ENCODE peak calls at places on chromosomes 6 and 20, in six cellular contexts. One of them, this sample, is unnamed. For H3K36me3, the result is how much of the 10 kb centered on the place peaks cover.

GRCh38 chr6:1313755-1314503 is 2.0 kb downstream of the FOXQ1 start:
- DNase-seq in thoracic aorta: no peak
- DNase-seq in tibial artery: no peak
- DNase-seq in Peyer's patch: no peak
- DNase-seq in effector memory CD4-positive, alpha-beta T cell: no peak
- DNase-seq in right atrium auricular region: no peak
- DNase-seq in this sample: no peak

GRCh38 chr20:7031222-7031621 is 263.7 kb downstream of the BMP2 start:
- DNase-seq in right atrium auricular region: no peak
- DNase-seq in tibial artery: no peak
- DNase-seq in thoracic aorta: no peak
- DNase-seq in effector memory CD4-positive, alpha-beta T cell: no peak
- DNase-seq in Peyer's patch: no peak
- DNase-seq in this sample: no peak

GRCh38 chr6:148027201-148027600 is 315.4 kb upstream of the SASH1 start:
- DNase-seq in effector memory CD4-positive, alpha-beta T cell: no peak
- DNase-seq in thoracic aorta: no peak
- DNase-seq in tibial artery: no peak
- DNase-seq in right atrium auricular region: no peak
- DNase-seq in Peyer's patch: no peak
- DNase-seq in this sample: no peak

GRCh38 chr20:44033344-44033743 is 118.7 kb downstream of the TOX2 start:
- DNase-seq in Peyer's patch: no peak
- DNase-seq in effector memory CD4-positive, alpha-beta T cell: no peak
- DNase-seq in thoracic aorta: no peak
- DNase-seq in right atrium auricular region: no peak
- DNase-seq in tibial artery: no peak
- DNase-seq in this sample: no peak

GRCh38 chr6:104943781-104944180 is 13.1 kb upstream of the LIN28B start:
- DNase-seq in Peyer's patch: no peak
- DNase-seq in tibial artery: no peak
- DNase-seq in thoracic aorta: no peak
- DNase-seq in effector memory CD4-positive, alpha-beta T cell: no peak
- DNase-seq in right atrium auricular region: no peak
- DNase-seq in this sample: no peak

GRCh38 chr20:51425347-51426106 is 117.0 kb downstream of the NFATC2 start:
- DNase-seq in effector memory CD4-positive, alpha-beta T cell: no peak
- DNase-seq in Peyer's patch: no peak
- DNase-seq in tibial artery: no peak
- DNase-seq in thoracic aorta: no peak
- DNase-seq in right atrium auricular region: no peak
- DNase-seq in this sample: no peak

GRCh38 chr6:7978736-7979135 is 68.1 kb upstream of the TXNDC5 start:
- DNase-seq in tibial artery: no peak
- DNase-seq in thoracic aorta: no peak
- DNase-seq in effector memory CD4-positive, alpha-beta T cell: no peak
- DNase-seq in Peyer's patch: no peak
- DNase-seq in right atrium auricular region: no peak
- DNase-seq in this sample: no peak

GRCh38 chr6:1075444-1075843 is 236.5 kb upstream of the FOXQ1 start:
- DNase-seq in tibial artery: no peak
- DNase-seq in effector memory CD4-positive, alpha-beta T cell: no peak
- DNase-seq in thoracic aorta: no peak
- DNase-seq in Peyer's patch: no peak
- DNase-seq in right atrium auricular region: no peak
- DNase-seq in this sample: no peak

GRCh38 chr6:139977887-139978332 is 603.5 kb upstream of the CITED2 start:
- DNase-seq in effector memory CD4-positive, alpha-beta T cell: no peak
- DNase-seq in thoracic aorta: no peak
- DNase-seq in right atrium auricular region: no peak
- DNase-seq in tibial artery: peak
- DNase-seq in Peyer's patch: no peak
- DNase-seq in this sample: no peak

GRCh38 chr20:18263723-18264122 is 24.6 kb upstream of the ZNF133 start:
- DNase-seq in effector memory CD4-positive, alpha-beta T cell: no peak
- DNase-seq in Peyer's patch: peak
- DNase-seq in tibial artery: no peak
- DNase-seq in thoracic aorta: no peak
- DNase-seq in right atrium auricular region: no peak
- DNase-seq in this sample: peak

GRCh38 chr6:25312034-25312620 is 33.0 kb downstream of the CARMIL1 start:
- DNase-seq in effector memory CD4-positive, alpha-beta T cell: no peak
- DNase-seq in Peyer's patch: no peak
- DNase-seq in thoracic aorta: no peak
- DNase-seq in right atrium auricular region: no peak
- DNase-seq in tibial artery: no peak
- DNase-seq in this sample: no peak

GRCh38 chr6:43298565-43299337 is 691 bp downstream of the SLC22A7 start:
- DNase-seq in effector memory CD4-positive, alpha-beta T cell: no peak
- DNase-seq in right atrium auricular region: no peak
- DNase-seq in tibial artery: no peak
- DNase-seq in thoracic aorta: no peak
- DNase-seq in Peyer's patch: no peak
- DNase-seq in this sample: no peak

GRCh38 chr6:7085911-7086310 is 21.9 kb upstream of the RREB1 start:
- DNase-seq in thoracic aorta: peak
- DNase-seq in effector memory CD4-positive, alpha-beta T cell: no peak
- DNase-seq in tibial artery: peak
- DNase-seq in Peyer's patch: peak
- DNase-seq in right atrium auricular region: peak
- DNase-seq in this sample: no peak

GRCh38 chr6:54428437-54428836 is 120.2 kb downstream of the TINAG start:
- DNase-seq in right atrium auricular region: no peak
- DNase-seq in tibial artery: no peak
- DNase-seq in effector memory CD4-positive, alpha-beta T cell: no peak
- DNase-seq in thoracic aorta: no peak
- DNase-seq in Peyer's patch: no peak
- DNase-seq in this sample: no peak

GRCh38 chr6:36139991-36140710 is 9.8 kb downstream of the MAPK13 start:
- DNase-seq in tibial artery: no peak
- DNase-seq in Peyer's patch: no peak
- DNase-seq in effector memory CD4-positive, alpha-beta T cell: no peak
- DNase-seq in thoracic aorta: no peak
- DNase-seq in right atrium auricular region: no peak
- DNase-seq in this sample: no peak

GRCh38 chr6:33978593-33979150 is 167.2 kb downstream of the GRM4 start:
- DNase-seq in right atrium auricular region: no peak
- DNase-seq in thoracic aorta: no peak
- DNase-seq in effector memory CD4-positive, alpha-beta T cell: no peak
- DNase-seq in tibial artery: no peak
- DNase-seq in Peyer's patch: no peak
- DNase-seq in this sample: no peak

GRCh38 chr6:167742719-167743303 is 83.9 kb upstream of the AFDN start:
- DNase-seq in Peyer's patch: no peak
- DNase-seq in thoracic aorta: no peak
- DNase-seq in tibial artery: no peak
- DNase-seq in effector memory CD4-positive, alpha-beta T cell: no peak
- DNase-seq in right atrium auricular region: no peak
- DNase-seq in this sample: no peak

GRCh38 chr6:43698584-43699349 is 11.2 kb upstream of the MRPS18A start:
- DNase-seq in effector memory CD4-positive, alpha-beta T cell: no peak
- DNase-seq in thoracic aorta: no peak
- DNase-seq in tibial artery: peak
- DNase-seq in Peyer's patch: peak
- DNase-seq in right atrium auricular region: no peak
- DNase-seq in this sample: no peak

GRCh38 chr6:142377112-142377848 is 75.5 kb downstream of the ADGRG6 start:
- DNase-seq in thoracic aorta: no peak
- DNase-seq in tibial artery: no peak
- DNase-seq in effector memory CD4-positive, alpha-beta T cell: no peak
- DNase-seq in Peyer's patch: no peak
- DNase-seq in right atrium auricular region: no peak
- DNase-seq in this sample: no peak

GRCh38 chr6:99512033-99512432 is 3.2 kb downstream of the USP45 start:
- DNase-seq in right atrium auricular region: no peak
- DNase-seq in Peyer's patch: no peak
- DNase-seq in thoracic aorta: no peak
- DNase-seq in tibial artery: no peak
- DNase-seq in effector memory CD4-positive, alpha-beta T cell: no peak
- DNase-seq in this sample: no peak

GRCh38 chr20:47629907-47630306 is 128.2 kb downstream of the NCOA3 start:
- DNase-seq in thoracic aorta: no peak
- DNase-seq in tibial artery: no peak
- DNase-seq in right atrium auricular region: no peak
- DNase-seq in effector memory CD4-positive, alpha-beta T cell: no peak
- DNase-seq in Peyer's patch: no peak
- DNase-seq in this sample: no peak
- H3K36me3 ChIP-seq in thoracic aorta: under half
- H3K36me3 ChIP-seq in tibial artery: half or more
- H3K36me3 ChIP-seq in right atrium auricular region: under half
- H3K36me3 ChIP-seq in effector memory CD4-positive, alpha-beta T cell: under half
- H3K36me3 ChIP-seq in Peyer's patch: under half
- H3K36me3 ChIP-seq in this sample: under half

DNA sequence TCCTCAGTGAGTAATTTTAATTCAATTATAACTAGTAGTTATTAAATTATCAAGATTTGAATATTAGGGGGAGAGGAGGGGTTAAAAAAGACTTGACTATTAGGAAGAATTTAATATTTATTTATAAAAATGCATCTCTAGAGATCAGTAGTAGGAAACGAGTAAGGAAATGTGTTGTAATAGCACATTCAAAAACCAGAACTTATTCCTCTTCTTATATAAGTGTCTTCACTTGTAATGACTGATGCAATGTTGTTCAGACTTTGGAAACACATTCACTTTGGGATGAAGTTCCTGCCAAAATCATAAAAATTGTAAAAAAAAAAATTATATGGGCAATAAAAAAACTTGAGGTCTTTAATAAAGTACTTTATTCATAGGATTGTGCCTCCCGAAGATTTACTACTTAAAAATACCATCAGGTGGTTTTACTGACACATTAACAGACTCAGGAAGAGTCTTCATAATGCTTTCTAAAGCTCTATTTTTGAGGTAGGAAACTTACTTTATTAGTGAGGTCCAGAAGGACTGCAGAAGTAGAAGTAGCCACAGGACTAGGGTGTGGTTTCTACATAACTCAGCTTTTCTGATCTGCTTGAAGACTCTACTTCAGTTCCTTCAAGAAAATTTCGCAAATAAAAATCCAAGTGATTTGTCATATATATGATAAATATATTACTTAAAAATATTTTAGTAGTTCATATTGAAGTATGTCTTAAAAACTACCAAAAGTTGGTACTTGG is 59.8 kb downstream of the CCDC170 start:
- DNase-seq in effector memory CD4-positive, alpha-beta T cell: no peak
- DNase-seq in tibial artery: no peak
- DNase-seq in right atrium auricular region: no peak
- DNase-seq in Peyer's patch: no peak
- DNase-seq in thoracic aorta: no peak
- DNase-seq in this sample: no peak
- H3K36me3 ChIP-seq in effector memory CD4-positive, alpha-beta T cell: under half
- H3K36me3 ChIP-seq in tibial artery: under half
- H3K36me3 ChIP-seq in right atrium auricular region: under half
- H3K36me3 ChIP-seq in Peyer's patch: under half
- H3K36me3 ChIP-seq in thoracic aorta: under half
- H3K36me3 ChIP-seq in this sample: under half

GRCh38 chr6:144449911-144450690 is 165.0 kb downstream of the UTRN start:
- DNase-seq in effector memory CD4-positive, alpha-beta T cell: no peak
- DNase-seq in Peyer's patch: no peak
- DNase-seq in right atrium auricular region: no peak
- DNase-seq in thoracic aorta: no peak
- DNase-seq in tibial artery: no peak
- DNase-seq in this sample: no peak
- H3K36me3 ChIP-seq in effector memory CD4-positive, alpha-beta T cell: half or more
- H3K36me3 ChIP-seq in Peyer's patch: under half
- H3K36me3 ChIP-seq in right atrium auricular region: under half
- H3K36me3 ChIP-seq in thoracic aorta: under half
- H3K36me3 ChIP-seq in tibial artery: half or more
- H3K36me3 ChIP-seq in this sample: under half

GRCh38 chr20:36094497-36094896 is 60.0 kb upstream of the EPB41L1 start:
- DNase-seq in thoracic aorta: no peak
- DNase-seq in Peyer's patch: no peak
- DNase-seq in tibial artery: no peak
- DNase-seq in right atrium auricular region: no peak
- DNase-seq in effector memory CD4-positive, alpha-beta T cell: no peak
- DNase-seq in this sample: no peak
- H3K36me3 ChIP-seq in thoracic aorta: under half
- H3K36me3 ChIP-seq in Peyer's patch: under half
- H3K36me3 ChIP-seq in tibial artery: under half
- H3K36me3 ChIP-seq in right atrium auricular region: under half
- H3K36me3 ChIP-seq in effector memory CD4-positive, alpha-beta T cell: under half
- H3K36me3 ChIP-seq in this sample: under half

GRCh38 chr6:56515081-56515905 is 127.4 kb downstream of the DST start:
- DNase-seq in Peyer's patch: no peak
- DNase-seq in tibial artery: no peak
- DNase-seq in thoracic aorta: no peak
- DNase-seq in right atrium auricular region: no peak
- DNase-seq in effector memory CD4-positive, alpha-beta T cell: no peak
- DNase-seq in this sample: peak

GRCh38 chr6:56514395-56514794 is 128.3 kb downstream of the DST start:
- DNase-seq in thoracic aorta: no peak
- DNase-seq in tibial artery: no peak
- DNase-seq in right atrium auricular region: no peak
- DNase-seq in Peyer's patch: no peak
- DNase-seq in effector memory CD4-positive, alpha-beta T cell: no peak
- DNase-seq in this sample: no peak

GRCh38 chr6:56518995-56519767 is 123.5 kb downstream of the DST start:
- DNase-seq in tibial artery: no peak
- DNase-seq in effector memory CD4-positive, alpha-beta T cell: no peak
- DNase-seq in right atrium auricular region: no peak
- DNase-seq in thoracic aorta: no peak
- DNase-seq in Peyer's patch: no peak
- DNase-seq in this sample: no peak

GRCh38 chr6:56516003-56516402 is 126.7 kb downstream of the DST start:
- DNase-seq in Peyer's patch: no peak
- DNase-seq in effector memory CD4-positive, alpha-beta T cell: no peak
- DNase-seq in tibial artery: no peak
- DNase-seq in right atrium auricular region: no peak
- DNase-seq in thoracic aorta: no peak
- DNase-seq in this sample: no peak

DNA sequence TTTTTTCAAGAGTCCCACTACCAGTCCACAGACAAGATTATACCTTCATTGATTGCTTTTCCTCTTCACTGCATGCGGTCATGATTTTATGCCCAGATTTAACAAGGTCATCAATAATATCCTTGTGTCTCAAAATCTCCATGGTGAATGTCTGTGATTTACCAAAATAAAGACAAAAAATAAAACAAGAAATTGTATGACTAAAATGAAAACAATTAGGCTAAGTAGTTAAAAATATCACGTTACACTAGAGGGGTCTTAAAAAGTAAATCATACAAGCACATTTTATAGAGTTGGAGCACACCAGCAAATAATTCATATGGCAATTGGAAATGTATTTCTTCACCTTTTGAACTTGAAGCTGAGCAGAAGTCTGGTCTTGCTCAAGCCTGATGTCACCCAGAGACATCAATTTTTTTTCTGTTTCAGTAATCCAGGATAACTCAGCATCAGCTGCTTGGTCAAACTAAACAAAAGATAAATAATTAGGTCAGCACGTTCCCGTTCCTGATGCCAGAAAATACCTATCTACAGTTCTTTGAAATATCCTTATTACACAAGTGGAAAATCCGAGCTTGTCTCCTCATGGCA is 125.4 kb downstream of the DST start:
- DNase-seq in tibial artery: no peak
- DNase-seq in effector memory CD4-positive, alpha-beta T cell: no peak
- DNase-seq in right atrium auricular region: no peak
- DNase-seq in Peyer's patch: no peak
- DNase-seq in thoracic aorta: no peak
- DNase-seq in this sample: no peak
- H3K36me3 ChIP-seq in tibial artery: half or more
- H3K36me3 ChIP-seq in effector memory CD4-positive, alpha-beta T cell: under half
- H3K36me3 ChIP-seq in right atrium auricular region: under half
- H3K36me3 ChIP-seq in Peyer's patch: under half
- H3K36me3 ChIP-seq in thoracic aorta: under half
- H3K36me3 ChIP-seq in this sample: under half

GRCh38 chr20:62337558-62338293 is 29.4 kb downstream of the LAMA5 start:
- DNase-seq in thoracic aorta: no peak
- DNase-seq in Peyer's patch: peak
- DNase-seq in right atrium auricular region: no peak
- DNase-seq in effector memory CD4-positive, alpha-beta T cell: no peak
- DNase-seq in tibial artery: no peak
- DNase-seq in this sample: no peak
- H3K36me3 ChIP-seq in thoracic aorta: half or more
- H3K36me3 ChIP-seq in Peyer's patch: under half
- H3K36me3 ChIP-seq in right atrium auricular region: half or more
- H3K36me3 ChIP-seq in effector memory CD4-positive, alpha-beta T cell: under half
- H3K36me3 ChIP-seq in tibial artery: half or more
- H3K36me3 ChIP-seq in this sample: under half

This sample was measured in mucosa of descending colon.